ENCODE peak calls at places on chromosome 20, in four cellular contexts. P is psoas muscle, B is right atrium auricular region, R is HCT116. D is an unnamed sample.

GRCh38 chr20:61856626-61857413 is 208.9 kb downstream of the TAF4 start:
- DNase-seq in B (no peak), R (no peak), P (no peak), D (no peak)

GRCh38 chr20:1934162-1934561 is 39.0 kb downstream of the SIRPA start:
- DNase-seq in R (no peak), B (no peak), P (no peak), D (peak)

GRCh38 chr20:32153771-32154170 is 44.3 kb downstream of the TM9SF4 start:
- DNase-seq in P (no peak), R (no peak), B (no peak), D (no peak)

GRCh38 chr20:46809961-46810360 is 84.7 kb upstream of the EYA2 start:
- DNase-seq in B (peak), R (no peak), P (no peak), D (no peak)

GRCh38 chr20:973785-974194 is 28.3 kb downstream of the RSPO4 start:
- DNase-seq in B (no peak), P (no peak), R (peak), D (peak)

GRCh38 chr20:43752051-43752360 is 25.2 kb upstream of the GTSF1L start:
- DNase-seq in P (no peak), R (no peak), B (no peak), D (no peak)

GRCh38 chr20:5863040-5863811 is 87.1 kb downstream of the TRMT6 start:
- DNase-seq in P (peak), B (no peak), R (no peak), D (peak)

GRCh38 chr20:31602779-31603441 is 2.2 kb upstream of the ID1 start:
- DNase-seq in B (peak), P (no peak), R (peak), D (no peak)

GRCh38 chr20:44730441-44730840 is 15.2 kb upstream of the KCNK15 start:
- DNase-seq in P (no peak), R (peak), B (no peak), D (peak)

GRCh38 chr20:44850272-44850671 is 35.2 kb upstream of the YWHAB start:
- DNase-seq in P (no peak), R (no peak), B (no peak), D (peak)

GRCh38 chr20:1860446-1860845 is 34.8 kb upstream of the SIRPA start:
- DNase-seq in B (no peak), P (no peak), R (no peak), D (peak)

GRCh38 chr20:45095753-45096371 is 5.1 kb downstream of the KCNS1 start:
- DNase-seq in P (no peak), R (peak), B (no peak), D (peak)

GRCh38 chr20:63153254-63154221 is 62.4 kb downstream of the YTHDF1 start:
- DNase-seq in B (no peak), R (no peak), P (peak), D (no peak)

GRCh38 chr20:1327827-1328679 is 886 bp downstream of the SDCBP2 start:
- DNase-seq in R (no peak), B (peak), P (no peak), D (no peak)

GRCh38 chr20:61789329-61789728 is 276.4 kb downstream of the TAF4 start:
- DNase-seq in R (no peak), P (peak), B (no peak), D (peak)

GRCh38 chr20:24673678-24674570 is 204.5 kb downstream of the SYNDIG1 start:
- DNase-seq in P (no peak), B (no peak), R (no peak), D (peak)

GRCh38 chr20:63635431-63636141 is 8.7 kb upstream of the GMEB2 start:
- DNase-seq in R (no peak), B (no peak), P (no peak), D (no peak)

GRCh38 chr20:13336308-13337089 is 115.4 kb downstream of the ISM1 start:
- DNase-seq in R (no peak), B (no peak), P (no peak), D (peak)

GRCh38 chr20:62344782-62345181 is 22.3 kb downstream of the LAMA5 start:
- DNase-seq in B (no peak), P (no peak), R (no peak), D (no peak)

GRCh38 chr20:63073051-63073737 is 66.4 kb upstream of the BHLHE23 start:
- DNase-seq in B (no peak), R (no peak), P (peak), D (no peak)

GRCh38 chr20:25223765-25224720 is 23.8 kb upstream of the PYGB start:
- DNase-seq in B (no peak), R (no peak), P (no peak), D (no peak)

GRCh38 chr20:13226367-13226766 is 5.3 kb downstream of the ISM1 start:
- DNase-seq in R (no peak), P (no peak), B (no peak), D (no peak)

GRCh38 chr20:8132632-8133587 is 844 bp downstream of the PLCB1 start:
- DNase-seq in B (no peak), R (no peak), P (peak), D (no peak)

GRCh38 chr20:15917333-15917732 is 655.9 kb downstream of the KIF16B start:
- DNase-seq in B (no peak), R (no peak), P (no peak), D (no peak)

GRCh38 chr20:35232575-35232974 is 6.1 kb downstream of the MMP24 start:
- DNase-seq in B (no peak), P (no peak), R (no peak), D (no peak)

GRCh38 chr20:24950128-24950835 is 1.2 kb downstream of the CST7 start:
- DNase-seq in B (no peak), P (no peak), R (no peak), D (no peak)

GRCh38 chr20:58378056-58378455 is 11.0 kb upstream of the VAPB start:
- DNase-seq in P (no peak), B (no peak), R (no peak), D (no peak)

GRCh38 chr20:38109025-38109541 is 56.0 kb downstream of the TGM2 start:
- DNase-seq in R (no peak), B (no peak), P (peak), D (no peak)
- H3K27ac ChIP-seq in R (no peak), B (peak), P (peak), D (peak)

DNA sequence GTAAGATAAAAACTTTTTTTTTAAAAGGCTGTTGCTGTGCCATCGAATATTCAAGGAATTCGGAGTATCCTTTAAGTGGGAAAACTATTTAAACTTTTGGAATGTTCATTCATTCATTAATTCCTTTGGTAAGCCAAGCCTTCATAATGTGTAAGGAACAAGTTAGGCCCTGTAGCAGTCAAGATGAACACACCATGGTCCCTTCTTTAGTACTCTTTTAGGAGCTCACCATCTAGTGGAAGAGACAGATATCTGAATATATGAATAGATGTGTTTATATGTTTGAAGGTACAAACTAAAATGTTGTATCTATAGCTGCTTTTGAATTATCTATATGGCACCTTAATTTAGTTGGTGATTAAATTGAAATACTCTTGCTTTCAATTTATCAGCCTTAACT is 5.8 kb downstream of the SPO11 start:
- DNase-seq in B (no peak), P (no peak), R (no peak), D (peak)
- TF ChIP-seq CTCF in B (peak), P (no peak), R (peak), D (peak)

GRCh38 chr20:49984426-49985153 is 1.8 kb downstream of the SNAI1 start:
- DNase-seq in P (no peak), R (no peak), B (no peak), D (no peak)
- H3K27ac ChIP-seq in P (peak), R (no peak), B (no peak), D (no peak)

GRCh38 chr20:48025061-48025515 is 239.8 kb upstream of the SULF2 start:
- DNase-seq in R (no peak), P (peak), B (no peak), D (peak)
- TF ChIP-seq CTCF in R (no peak), P (no peak), B (no peak), D (no peak)

DNA sequence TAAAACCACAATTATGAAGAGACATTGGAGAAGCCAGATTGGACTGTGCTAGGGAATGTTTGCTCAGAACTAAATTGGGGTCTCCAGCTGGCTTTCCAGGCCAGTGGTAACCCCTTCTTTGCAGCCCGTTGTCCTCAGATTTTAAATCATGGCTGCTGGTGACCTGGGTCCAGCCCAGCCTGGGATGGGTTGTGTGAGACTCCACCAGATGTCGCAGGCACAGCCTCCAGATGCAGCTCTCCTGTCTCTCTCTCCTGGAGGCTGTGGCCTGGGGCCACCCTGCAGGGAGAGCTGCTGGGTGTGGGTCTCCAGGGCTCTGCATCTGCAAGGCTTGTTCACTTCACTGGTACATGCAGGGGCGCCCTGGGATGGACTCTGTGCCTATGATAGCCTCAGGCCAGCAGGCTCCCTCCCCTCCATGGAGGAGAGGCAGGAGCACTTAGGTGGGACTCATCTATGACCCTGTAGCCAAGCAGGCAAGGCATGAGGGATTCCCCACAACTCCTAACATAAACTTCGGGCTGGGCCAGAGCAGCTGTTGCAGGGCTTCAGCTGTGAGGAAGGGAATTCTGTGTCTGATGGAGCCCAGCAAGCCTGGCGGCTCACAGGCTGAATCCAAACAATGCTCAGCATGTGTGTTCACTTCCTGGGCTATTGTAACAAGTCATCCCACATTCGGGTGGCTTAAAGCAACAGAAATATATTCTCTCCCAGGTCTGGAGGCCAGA is 94.8 kb upstream of the NXT1 start:
- DNase-seq in R (no peak), P (no peak), B (peak), D (no peak)
- H3K27ac ChIP-seq in R (no peak), P (peak), B (no peak), D (no peak)

D was measured in RWPE1.